ENCODE peak calls at places on chromosomes 2 and 18, in seven cellular contexts. V is cardiac muscle cell, E is tibial artery, M is PC-9, Z is AG04450, R is adrenal gland, Q is HCT116. T is an unnamed sample.
A peak's percentile ranks its signal among the peaks of the same experiment; 100 is the strongest.

GRCh38 chr2:105596522-105596921 is 148.2 kb upstream of the NCK2 start:
- DNase-seq in V (no peak), E (no peak), M (no peak), Z (no peak), R (no peak), Q (no peak), T (no peak)

GRCh38 chr2:78417355-78417754 is 608.1 kb upstream of the REG3G start:
- DNase-seq in V (no peak), E (no peak), M (no peak), Z (no peak), R (no peak), Q (no peak), T (no peak)

GRCh38 chr2:152694161-152694661 is 23.1 kb downstream of the PRPF40A start:
- DNase-seq in V (no peak), E (no peak), M (no peak), Z (no peak), R (peak; percentile 58), Q (no peak), T (no peak)

GRCh38 chr18:58177886-58178470 is 134.0 kb downstream of the NEDD4L start:
- DNase-seq in V (no peak), E (no peak), M (no peak), Z (no peak), R (peak; percentile 25), Q (no peak), T (no peak)

GRCh38 chr2:223943561-223944008 is 1.6 kb downstream of the WDFY1 start:
- DNase-seq in V (no peak), E (no peak), M (peak; percentile 55), Z (no peak), R (no peak), Q (no peak), T (no peak)

GRCh38 chr2:116706381-116706780 is 1108.1 kb upstream of the DDX18 start:
- DNase-seq in V (no peak), E (no peak), M (no peak), Z (no peak), R (no peak), Q (no peak), T (no peak)

GRCh38 chr2:217975626-217976025 is 27.2 kb downstream of the TNS1 start:
- DNase-seq in V (no peak), E (peak; percentile 53), M (no peak), Z (no peak), R (no peak), Q (no peak), T (no peak)

GRCh38 chr2:2756886-2757285 is 425.8 kb upstream of the MYT1L start:
- DNase-seq in V (no peak), E (no peak), M (no peak), Z (no peak), R (no peak), Q (no peak), T (no peak)

GRCh38 chr2:109609352-109610024 is 4.3 kb downstream of the SEPTIN10 start:
- DNase-seq in V (no peak), E (no peak), M (peak; percentile 50), Z (no peak), R (no peak), Q (peak; percentile 62), T (no peak)

GRCh38 chr2:100615471-100615870 is 52.7 kb downstream of the PDCL3 start:
- DNase-seq in V (no peak), E (no peak), M (peak; percentile 35), Z (no peak), R (peak; percentile 51), Q (no peak), T (peak; percentile 65)

GRCh38 chr2:75224636-75225094 is 25.3 kb upstream of the TACR1 start:
- DNase-seq in V (no peak), E (no peak), M (no peak), Z (no peak), R (no peak), Q (no peak), T (no peak)

GRCh38 chr2:43041167-43041566 is 185.2 kb downstream of the ZFP36L2 start:
- DNase-seq in V (no peak), E (no peak), M (peak; percentile 63), Z (no peak), R (no peak), Q (no peak), T (no peak)

GRCh38 chr2:43045866-43046265 is 180.5 kb downstream of the ZFP36L2 start:
- DNase-seq in V (no peak), E (no peak), M (no peak), Z (no peak), R (no peak), Q (no peak), T (no peak)

GRCh38 chr2:43043471-43043870 is 182.9 kb downstream of the ZFP36L2 start:
- DNase-seq in V (no peak), E (no peak), M (no peak), Z (no peak), R (no peak), Q (no peak), T (no peak)

GRCh38 chr2:43041661-43042360 is 184.6 kb downstream of the ZFP36L2 start:
- DNase-seq in V (peak; percentile 48), E (no peak), M (peak; percentile 95), Z (peak; percentile 93), R (peak; percentile 81), Q (no peak), T (no peak)

DNA sequence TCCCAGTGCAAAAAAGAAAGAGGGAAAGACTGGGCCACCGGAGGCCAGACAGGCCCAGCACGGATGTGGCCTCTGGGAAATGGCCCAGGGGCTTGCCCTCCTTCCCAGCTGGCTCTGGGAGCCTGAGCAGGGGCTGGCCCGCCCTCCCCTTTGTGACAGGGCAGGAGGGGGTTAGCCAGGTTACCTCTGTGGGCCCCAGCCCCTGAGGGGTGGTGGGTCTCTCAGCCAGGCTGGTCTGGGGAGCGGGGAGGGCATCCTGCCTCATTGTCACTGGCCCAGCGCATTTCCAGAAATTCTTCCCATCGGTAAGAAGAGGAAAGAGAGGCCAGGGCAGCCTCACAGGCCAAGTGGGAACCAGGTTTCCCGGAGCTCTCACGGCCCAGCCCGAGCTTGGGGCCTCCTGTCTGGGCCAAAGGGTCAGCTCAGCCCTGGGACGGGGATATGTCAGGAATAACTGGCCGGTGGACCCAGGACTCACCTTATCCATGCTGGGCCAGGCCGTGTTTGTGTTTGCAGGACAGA is 182.3 kb downstream of the ZFP36L2 start:
- DNase-seq in V (no peak), E (no peak), M (no peak), Z (no peak), R (no peak), Q (no peak), T (no peak)
- H3K27ac ChIP-seq in V (no peak overlapping the region), E (peak overlapping the region; percentile 41), M (no peak overlapping the region), Z (no peak overlapping the region), R (no peak overlapping the region), Q (no peak overlapping the region), T (no peak overlapping the region)

GRCh38 chr2:9297807-9298206 is 91.2 kb downstream of the ASAP2 start:
- DNase-seq in V (no peak), E (no peak), M (no peak), Z (no peak), R (no peak), Q (no peak), T (no peak)
- H3K27ac ChIP-seq in V (no peak overlapping the region), E (no peak overlapping the region), M (no peak overlapping the region), Z (no peak overlapping the region), R (no peak overlapping the region), Q (no peak overlapping the region), T (peak overlapping the region; percentile 85)

GRCh38 chr2:12726271-12726670 is 9.5 kb downstream of the TRIB2 start:
- DNase-seq in V (no peak), E (no peak), M (no peak), Z (no peak), R (no peak), Q (no peak), T (no peak)

GRCh38 chr2:12727641-12728040 is 10.9 kb downstream of the TRIB2 start:
- DNase-seq in V (no peak), E (no peak), M (peak; percentile 37), Z (no peak), R (no peak), Q (no peak), T (no peak)

GRCh38 chr2:12725238-12726187 is 8.8 kb downstream of the TRIB2 start:
- DNase-seq in V (no peak), E (no peak), M (no peak), Z (no peak), R (no peak), Q (no peak), T (no peak)

GRCh38 chr2:12728221-12728777 is 11.6 kb downstream of the TRIB2 start:
- DNase-seq in V (no peak), E (no peak), M (no peak), Z (no peak), R (no peak), Q (no peak), T (no peak)

DNA sequence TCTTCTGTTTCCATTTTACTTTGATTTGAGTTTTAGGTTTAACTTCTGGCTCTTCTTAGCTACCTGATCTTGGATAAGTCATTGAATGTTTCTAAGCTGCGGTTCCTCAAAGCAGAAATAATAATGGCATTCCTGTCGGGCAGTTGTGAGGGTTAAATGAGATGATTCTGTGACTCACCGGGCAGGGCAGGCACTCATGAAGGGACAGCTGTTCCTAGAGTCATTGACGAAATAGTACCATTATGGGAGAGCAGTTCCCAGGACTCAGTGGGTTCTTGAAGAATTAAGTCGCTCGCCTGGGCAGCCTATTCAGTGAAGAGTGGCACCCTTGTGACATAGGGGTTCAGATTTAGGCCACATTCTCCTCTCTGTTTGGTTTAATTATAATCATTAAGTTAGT is 10.3 kb downstream of the TRIB2 start:
- DNase-seq in V (no peak), E (no peak), M (peak; percentile 32), Z (no peak), R (no peak), Q (no peak), T (no peak)
- H3K27ac ChIP-seq in V (no peak overlapping the region), E (no peak overlapping the region), M (no peak overlapping the region), Z (no peak overlapping the region), R (no peak overlapping the region), Q (no peak overlapping the region), T (no peak overlapping the region)

GRCh38 chr18:12883003-12883683 is 894 bp downstream of the PTPN2 start:
- DNase-seq in V (peak; percentile 63), E (no peak), M (no peak), Z (no peak), R (no peak), Q (no peak), T (no peak)

GRCh38 chr18:12885500-12885899 is 1.5 kb upstream of the PTPN2 start:
- DNase-seq in V (no peak), E (no peak), M (no peak), Z (no peak), R (no peak), Q (no peak), T (no peak)

GRCh38 chr18:12884521-12885323 is 685 bp upstream of the PTPN2 start:
- DNase-seq in V (no peak), E (no peak), M (no peak), Z (no peak), R (no peak), Q (no peak), T (no peak)

GRCh38 chr18:12883684-12884520 is at the start of gene PTPN2:
- DNase-seq in V (peak; percentile 95), E (peak; percentile 97), M (peak; percentile 86), Z (peak; percentile 90), R (peak; percentile 97), Q (peak; percentile 82), T (peak; percentile 93)

DNA sequence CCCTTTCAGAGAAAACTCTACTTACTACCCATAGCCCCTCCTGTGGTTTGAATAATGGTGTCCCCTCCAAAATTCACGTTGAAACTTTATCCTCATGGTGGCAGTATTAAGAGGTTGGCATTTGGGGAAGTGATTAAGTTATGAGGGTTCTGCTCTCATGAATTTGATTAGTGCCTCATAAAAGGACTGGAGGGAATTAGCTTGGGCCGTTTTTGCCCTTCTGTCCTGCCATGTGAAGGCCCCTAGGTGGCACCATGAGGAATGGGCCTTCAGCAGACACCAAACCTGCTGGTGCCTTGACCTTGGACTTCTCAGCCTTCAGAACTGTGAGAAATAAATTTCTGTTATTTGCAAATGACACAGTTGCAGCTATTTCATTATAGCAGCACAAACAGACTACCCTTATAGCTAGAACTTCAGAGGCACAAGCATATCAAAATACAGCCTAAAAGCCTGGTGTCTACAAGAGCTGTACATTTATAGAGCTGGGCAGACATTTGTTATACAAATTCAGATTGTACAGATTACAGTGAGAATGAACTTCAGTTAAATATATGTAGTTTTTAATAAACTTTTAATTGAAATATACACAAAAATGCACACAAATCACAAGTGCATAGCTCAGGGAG is 2.6 kb upstream of the PTPN2 start:
- DNase-seq in V (no peak), E (no peak), M (no peak), Z (no peak), R (no peak), Q (no peak), T (no peak)
- H3K27ac ChIP-seq in V (no peak overlapping the region), E (no peak overlapping the region), M (no peak overlapping the region), Z (no peak overlapping the region), R (no peak overlapping the region), Q (no peak overlapping the region), T (no peak overlapping the region)

T was measured in caudate nucleus.